ENCODE peak calls at places on chromosomes 1 and 21, in four cellular contexts. Y is RWPE2; C is CD8-positive, alpha-beta T cell; L is lower leg skin. J is an unnamed sample.

GRCh38 chr1:42784946-42785693 is at the start of gene TMEM269:
- DNase-seq in C (peak), L (no peak), Y (no peak), J (no peak)

GRCh38 chr1:178465011-178465410 is 31.8 kb downstream of the CLEC20A start:
- DNase-seq in L (no peak), C (no peak), Y (no peak), J (no peak)

GRCh38 chr21:39094847-39095525 is 88.3 kb downstream of the PSMG1 start:
- DNase-seq in Y (no peak), C (no peak), L (peak), J (no peak)

GRCh38 chr1:39258146-39258924 is 53.8 kb downstream of the MACF1 start:
- DNase-seq in Y (no peak), L (peak), C (peak), J (no peak)

GRCh38 chr1:153432874-153433681 is 16.8 kb downstream of the S100A7A start:
- DNase-seq in C (no peak), Y (no peak), L (peak), J (no peak)

GRCh38 chr1:243850013-243850367 is at the start of gene AKT3:
- DNase-seq in L (no peak), Y (no peak), C (no peak), J (no peak)

GRCh38 chr1:2645143-2645542 is 12.3 kb upstream of the MMEL1 start:
- DNase-seq in C (no peak), Y (no peak), L (peak), J (no peak)

GRCh38 chr1:193211539-193211938 is 25.1 kb upstream of the B3GALT2 start:
- DNase-seq in L (no peak), Y (peak), C (no peak), J (no peak)

GRCh38 chr21:14452842-14453241 is 69.9 kb upstream of the HSPA13 start:
- DNase-seq in C (no peak), L (no peak), Y (no peak), J (no peak)

GRCh38 chr1:226425431-226426031 is 17.6 kb upstream of the PARP1 start:
- DNase-seq in C (no peak), Y (no peak), L (peak), J (no peak)

GRCh38 chr1:30537279-30537678 is 186.1 kb downstream of the MATN1 start:
- DNase-seq in Y (no peak), C (no peak), L (no peak), J (no peak)

GRCh38 chr1:117106478-117106877 is 15.1 kb downstream of the TRIM45 start:
- DNase-seq in L (no peak), Y (no peak), C (no peak), J (no peak)

GRCh38 chr1:156433602-156434001 is 64.6 kb downstream of the RHBG start:
- DNase-seq in L (no peak), Y (no peak), C (no peak), J (no peak)

GRCh38 chr1:29889776-29890175 is 653.5 kb downstream of the PTPRU start:
- DNase-seq in L (peak), C (no peak), Y (no peak), J (no peak)

DNA sequence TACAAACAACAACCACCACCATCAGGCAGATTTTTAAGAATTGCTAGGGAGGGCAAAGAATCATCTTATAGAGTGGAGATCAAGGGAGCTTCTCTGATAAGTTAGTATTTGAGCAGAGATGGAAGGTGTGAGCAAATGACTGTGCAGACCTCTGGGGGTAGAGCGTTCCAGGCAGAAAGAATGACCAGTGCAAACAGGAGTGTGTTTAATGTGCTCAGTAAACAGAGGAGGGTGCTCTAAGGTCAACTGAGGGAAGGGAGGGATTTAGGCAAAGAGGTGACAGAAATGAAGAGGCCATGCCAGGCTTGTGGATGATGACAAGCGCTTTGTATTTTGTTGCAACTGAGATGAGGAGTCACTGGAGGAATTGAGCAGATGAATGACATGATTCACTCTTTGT is 172.5 kb upstream of the GJB5 start:
- DNase-seq in Y (no peak), C (no peak), L (no peak), J (no peak)
- H3K4me3 ChIP-seq in Y (no peak), C (no peak), L (no peak), J (no peak)

GRCh38 chr1:248881261-248881660 is 22.4 kb upstream of the ZNF692 start:
- DNase-seq in Y (no peak), C (no peak), L (no peak), J (no peak)

GRCh38 chr1:248886237-248886895 is 19.7 kb upstream of the PGBD2 start:
- DNase-seq in Y (no peak), L (no peak), C (no peak), J (no peak)

GRCh38 chr1:248884632-248885295 is 21.3 kb upstream of the PGBD2 start:
- DNase-seq in C (no peak), Y (no peak), L (no peak), J (no peak)
- TF ChIP-seq CTCF in C (no peak), Y (no peak), L (no peak), J (no peak)

GRCh38 chr1:6581561-6582305 is 1.9 kb downstream of the ZBTB48 start:
- DNase-seq in Y (no peak), L (no peak), C (no peak), J (no peak)
- H3K4me3 ChIP-seq in Y (no peak), L (no peak), C (no peak), J (no peak)

DNA sequence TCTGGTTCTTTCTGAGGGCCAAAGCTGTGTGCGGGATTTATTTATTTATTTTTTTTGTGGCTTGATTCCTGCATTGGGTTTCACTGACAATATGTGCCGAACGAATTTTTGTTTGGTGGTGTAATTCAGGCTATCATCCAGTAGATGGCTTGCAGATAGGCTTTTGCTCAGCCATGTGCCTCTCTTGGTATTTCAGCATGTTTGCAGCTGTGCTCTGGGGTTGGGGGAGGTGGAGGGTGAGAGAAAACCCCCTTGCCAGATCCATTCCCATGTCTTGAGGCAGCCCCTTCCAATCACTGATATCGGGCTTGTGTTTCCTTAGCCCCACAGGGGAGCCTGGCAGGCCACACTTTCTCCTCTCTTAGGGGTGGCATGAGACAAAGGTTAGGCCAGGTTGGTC is 302.4 kb downstream of the PTGER3 start:
- DNase-seq in L (no peak), Y (no peak), C (no peak), J (no peak)
- TF ChIP-seq CTCF in L (no peak), Y (peak), C (no peak), J (peak)

GRCh38 chr21:25790122-25790951 is 55.6 kb downstream of the GABPA start:
- DNase-seq in Y (no peak), L (no peak), C (no peak), J (no peak)
- H3K4me3 ChIP-seq in Y (no peak), L (no peak), C (peak), J (no peak)

GRCh38 chr1:43999455-43999854 is 8.1 kb downstream of the CCDC24 start:
- DNase-seq in Y (no peak), L (no peak), C (no peak), J (no peak)

GRCh38 chr1:43997979-43998378 is 6.6 kb downstream of the CCDC24 start:
- DNase-seq in Y (no peak), L (no peak), C (no peak), J (no peak)

GRCh38 chr1:44000266-44000665 is 8.9 kb downstream of the CCDC24 start:
- DNase-seq in L (no peak), Y (no peak), C (no peak), J (no peak)

GRCh38 chr1:44002165-44002564 is 10.8 kb downstream of the CCDC24 start:
- DNase-seq in C (no peak), Y (no peak), L (no peak), J (no peak)

DNA sequence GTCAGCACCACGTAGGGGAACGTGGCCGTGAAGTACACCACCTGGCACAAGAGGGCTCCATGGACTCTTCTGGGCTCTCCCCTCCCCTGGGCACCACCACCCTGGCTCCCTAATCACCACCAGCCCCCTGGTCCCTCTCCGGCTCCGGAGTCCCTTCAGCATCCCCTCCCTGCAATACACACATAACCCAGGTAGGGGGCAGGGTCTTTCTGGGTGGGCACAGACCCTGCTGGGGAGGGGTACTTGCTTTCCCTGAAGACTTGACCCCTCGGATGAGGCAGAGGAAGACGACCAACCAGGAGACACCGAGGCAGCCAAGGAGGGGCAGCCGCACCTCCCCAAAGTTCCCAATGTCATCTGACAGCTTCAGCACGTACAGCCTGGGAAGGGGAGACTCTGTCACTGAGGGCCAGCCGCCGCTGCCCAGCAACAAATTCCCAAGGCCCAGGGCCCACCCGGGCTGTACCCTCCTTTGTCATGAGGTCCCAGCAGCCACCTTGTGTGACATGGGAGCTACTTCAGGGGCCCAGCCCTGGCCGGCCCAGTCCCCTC is 11.3 kb downstream of the CCDC24 start:
- DNase-seq in Y (no peak), C (no peak), L (no peak), J (no peak)
- TF ChIP-seq CTCF in Y (no peak), C (no peak), L (no peak), J (peak)

DNA sequence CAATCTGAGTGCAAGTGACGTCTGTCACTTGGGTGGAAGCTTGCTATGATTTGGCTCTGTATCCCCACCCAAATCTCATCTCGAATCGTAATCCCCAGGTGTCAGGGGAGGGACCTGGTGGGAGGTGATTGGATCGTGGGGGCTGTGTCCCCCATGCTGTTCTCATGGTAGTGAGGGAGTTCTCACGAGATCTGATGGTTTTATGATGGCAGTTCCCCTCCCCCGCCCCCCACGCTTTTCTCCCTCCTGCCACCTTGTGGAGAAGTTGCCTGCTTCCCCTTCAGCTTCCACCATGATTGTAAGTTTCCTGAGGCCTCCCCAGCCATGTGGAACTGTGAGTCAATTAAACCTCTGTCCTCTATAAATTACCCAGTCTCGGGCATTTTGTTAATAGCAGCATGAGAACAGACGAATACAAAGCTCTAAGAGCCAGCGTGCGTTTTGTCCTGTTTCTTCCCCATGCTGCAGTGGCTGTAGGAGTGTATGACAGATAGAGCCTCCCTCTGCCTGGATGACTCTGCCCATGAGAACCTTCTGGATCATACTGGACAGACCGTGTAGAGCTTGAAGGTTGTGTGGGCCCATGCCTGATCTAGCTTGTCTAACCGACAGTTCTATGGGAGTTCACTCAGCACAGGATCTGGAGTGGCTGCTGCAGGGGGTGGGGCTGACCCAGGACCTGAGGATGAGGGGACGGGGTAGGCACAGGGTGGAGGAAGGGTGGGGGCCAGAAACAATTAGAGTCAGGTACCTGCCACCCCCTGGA is 139.7 kb upstream of the ERRFI1 start:
- DNase-seq in C (no peak), Y (no peak), L (no peak), J (no peak)
- H3K4me3 ChIP-seq in C (no peak), Y (no peak), L (no peak), J (no peak)

GRCh38 chr21:27759091-27759659 is 792.3 kb upstream of the ADAMTS5 start:
- DNase-seq in C (no peak), L (no peak), Y (no peak), J (no peak)
- TF ChIP-seq CTCF in C (no peak), L (no peak), Y (peak), J (no peak)

GRCh38 chr1:209364716-209365115 is 218.8 kb upstream of the CAMK1G start:
- DNase-seq in Y (peak), C (no peak), L (no peak), J (no peak)
- H3K4me3 ChIP-seq in Y (no peak), C (no peak), L (no peak), J (no peak)